ENCODE peak calls at places on chromosomes 12 and 14, in eight cellular contexts. One of them, this sample, is unnamed.
A peak's percentile ranks its signal among the peaks of the same experiment; 100 is the strongest.

GRCh38 chr12:117031843-117032592 is 67.2 kb downstream of the TESC start:
- DNase-seq in HCT116: no peak
- DNase-seq in osteoblast: no peak
- DNase-seq in stomach: peak; percentile 29
- DNase-seq in GM23248: no peak
- DNase-seq in colonic mucosa: no peak
- DNase-seq in uterus: peak; percentile 5
- DNase-seq in skeletal muscle cell: no peak
- DNase-seq in this sample: peak; percentile 28

GRCh38 chr12:21130998-21131397 is at the start of gene SLCO1B1:
- DNase-seq in stomach: no peak
- DNase-seq in colonic mucosa: no peak
- DNase-seq in uterus: no peak
- DNase-seq in HCT116: no peak
- DNase-seq in osteoblast: no peak
- DNase-seq in GM23248: no peak
- DNase-seq in skeletal muscle cell: no peak
- DNase-seq in this sample: no peak

GRCh38 chr12:78018146-78018910 is 187.6 kb downstream of the NAV3 start:
- DNase-seq in colonic mucosa: no peak
- DNase-seq in HCT116: no peak
- DNase-seq in skeletal muscle cell: no peak
- DNase-seq in osteoblast: no peak
- DNase-seq in stomach: no peak
- DNase-seq in uterus: no peak
- DNase-seq in GM23248: no peak
- DNase-seq in this sample: no peak

GRCh38 chr12:62834971-62835547 is 99.9 kb downstream of the PPM1H start:
- DNase-seq in HCT116: peak; percentile 24
- DNase-seq in stomach: no peak
- DNase-seq in colonic mucosa: no peak
- DNase-seq in osteoblast: no peak
- DNase-seq in GM23248: peak; percentile 67
- DNase-seq in skeletal muscle cell: no peak
- DNase-seq in uterus: peak; percentile 41
- DNase-seq in this sample: no peak

GRCh38 chr14:105660816-105661531 is 134.6 kb downstream of the TMEM121 start:
- DNase-seq in colonic mucosa: no peak
- DNase-seq in osteoblast: peak; percentile 60
- DNase-seq in GM23248: no peak
- DNase-seq in HCT116: no peak
- DNase-seq in stomach: no peak
- DNase-seq in uterus: no peak
- DNase-seq in skeletal muscle cell: no peak
- DNase-seq in this sample: no peak

GRCh38 chr12:89134213-89134770 is 218.0 kb downstream of the DUSP6 start:
- DNase-seq in colonic mucosa: no peak
- DNase-seq in GM23248: no peak
- DNase-seq in skeletal muscle cell: no peak
- DNase-seq in osteoblast: no peak
- DNase-seq in uterus: no peak
- DNase-seq in HCT116: peak; percentile 22
- DNase-seq in stomach: peak; percentile 28
- DNase-seq in this sample: peak; percentile 50

GRCh38 chr14:46490150-46490769 is 161.3 kb downstream of the RPL10L start:
- DNase-seq in GM23248: no peak
- DNase-seq in stomach: no peak
- DNase-seq in skeletal muscle cell: no peak
- DNase-seq in colonic mucosa: peak; percentile 18
- DNase-seq in osteoblast: no peak
- DNase-seq in uterus: no peak
- DNase-seq in HCT116: peak; percentile 12
- DNase-seq in this sample: peak; percentile 71

GRCh38 chr14:104512771-104513640 is 66.6 kb upstream of the C14orf180 start:
- DNase-seq in uterus: no peak
- DNase-seq in HCT116: no peak
- DNase-seq in GM23248: no peak
- DNase-seq in stomach: no peak
- DNase-seq in osteoblast: peak; percentile 43
- DNase-seq in colonic mucosa: no peak
- DNase-seq in skeletal muscle cell: no peak
- DNase-seq in this sample: peak; percentile 36

GRCh38 chr14:44912041-44912869 is 49.5 kb downstream of the KLHL28 start:
- DNase-seq in osteoblast: no peak
- DNase-seq in skeletal muscle cell: no peak
- DNase-seq in stomach: no peak
- DNase-seq in uterus: peak; percentile 19
- DNase-seq in colonic mucosa: no peak
- DNase-seq in GM23248: peak; percentile 36
- DNase-seq in HCT116: no peak
- DNase-seq in this sample: no peak

GRCh38 chr12:14664434-14665023 is 31.9 kb downstream of the GUCY2C start:
- DNase-seq in HCT116: peak; percentile 37
- DNase-seq in colonic mucosa: peak; percentile 56
- DNase-seq in skeletal muscle cell: peak; percentile 1
- DNase-seq in GM23248: peak; percentile 60
- DNase-seq in uterus: no peak
- DNase-seq in stomach: peak; percentile 30
- DNase-seq in osteoblast: peak; percentile 68
- DNase-seq in this sample: no peak

GRCh38 chr14:82419933-82420332 is 886.3 kb upstream of the SEL1L start:
- DNase-seq in skeletal muscle cell: no peak
- DNase-seq in HCT116: no peak
- DNase-seq in colonic mucosa: no peak
- DNase-seq in GM23248: no peak
- DNase-seq in uterus: no peak
- DNase-seq in osteoblast: no peak
- DNase-seq in stomach: no peak
- DNase-seq in this sample: no peak

GRCh38 chr12:92649511-92650227 is 53.1 kb upstream of the PLEKHG7 start:
- DNase-seq in osteoblast: peak; percentile 86
- DNase-seq in GM23248: peak; percentile 92
- DNase-seq in colonic mucosa: peak; percentile 67
- DNase-seq in HCT116: peak; percentile 76
- DNase-seq in uterus: peak; percentile 20
- DNase-seq in skeletal muscle cell: peak; percentile 71
- DNase-seq in stomach: peak; percentile 46
- DNase-seq in this sample: peak; percentile 88

GRCh38 chr14:97381309-97381708 is 584.1 kb downstream of the VRK1 start:
- DNase-seq in osteoblast: no peak
- DNase-seq in colonic mucosa: no peak
- DNase-seq in stomach: no peak
- DNase-seq in GM23248: no peak
- DNase-seq in skeletal muscle cell: no peak
- DNase-seq in HCT116: no peak
- DNase-seq in uterus: no peak
- DNase-seq in this sample: peak; percentile 25

GRCh38 chr12:45216983-45217485 is 1.1 kb downstream of the ANO6 start:
- DNase-seq in osteoblast: no peak
- DNase-seq in uterus: no peak
- DNase-seq in HCT116: no peak
- DNase-seq in GM23248: peak; percentile 47
- DNase-seq in skeletal muscle cell: no peak
- DNase-seq in stomach: no peak
- DNase-seq in colonic mucosa: no peak
- DNase-seq in this sample: no peak

DNA sequence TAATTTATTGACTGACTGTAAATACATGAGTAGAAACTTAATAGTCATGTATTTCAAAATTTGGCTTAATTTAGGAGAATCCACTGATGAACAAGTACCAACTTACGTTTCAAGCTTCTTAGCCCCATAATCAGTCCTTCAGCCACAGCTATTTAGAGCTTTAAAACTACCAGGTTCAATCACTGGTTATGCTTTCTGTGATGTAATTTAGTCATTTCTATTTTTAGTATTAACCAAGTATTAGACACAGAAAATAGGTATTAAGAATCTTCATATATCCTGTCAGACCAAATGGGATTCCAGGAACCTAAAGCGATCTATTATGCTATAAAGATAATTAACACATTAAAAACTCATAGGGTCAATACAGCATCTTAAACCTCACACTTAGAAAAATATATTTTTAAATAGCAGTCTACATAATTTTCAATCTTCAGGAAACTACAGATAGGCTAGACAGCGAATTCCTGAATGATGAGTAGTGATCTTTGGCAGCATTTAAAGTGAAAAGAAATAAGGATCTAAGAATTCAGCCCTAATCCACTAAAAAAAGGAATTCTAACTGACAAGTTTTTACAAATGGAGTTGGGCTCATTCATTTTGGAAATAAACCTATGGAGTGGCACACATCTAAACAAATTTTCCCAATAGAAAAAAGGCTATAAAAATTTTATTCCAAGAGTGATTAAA is 51.5 kb downstream of the ZC3H14 start:
- DNase-seq in colonic mucosa: no peak
- DNase-seq in uterus: no peak
- DNase-seq in GM23248: peak; percentile 71
- DNase-seq in stomach: no peak
- DNase-seq in HCT116: no peak
- DNase-seq in skeletal muscle cell: peak; percentile 12
- DNase-seq in osteoblast: no peak
- DNase-seq in this sample: no peak
- H3K4me3 ChIP-seq in colonic mucosa: no peak overlapping the region
- H3K4me3 ChIP-seq in uterus: no peak overlapping the region
- H3K4me3 ChIP-seq in GM23248: peak overlapping the region; percentile 13
- H3K4me3 ChIP-seq in stomach: no peak overlapping the region
- H3K4me3 ChIP-seq in HCT116: no peak overlapping the region
- H3K4me3 ChIP-seq in skeletal muscle cell: no peak overlapping the region
- H3K4me3 ChIP-seq in osteoblast: no peak overlapping the region
- H3K4me3 ChIP-seq in this sample: no peak overlapping the region

GRCh38 chr12:95380997-95381786 is 92.8 kb upstream of the METAP2 start:
- DNase-seq in HCT116: no peak
- DNase-seq in osteoblast: peak; percentile 69
- DNase-seq in uterus: no peak
- DNase-seq in stomach: no peak
- DNase-seq in GM23248: peak; percentile 41
- DNase-seq in skeletal muscle cell: no peak
- DNase-seq in colonic mucosa: no peak
- DNase-seq in this sample: no peak

GRCh38 chr12:95385246-95385645 is 88.7 kb upstream of the METAP2 start:
- DNase-seq in stomach: no peak
- DNase-seq in GM23248: peak; percentile 57
- DNase-seq in colonic mucosa: no peak
- DNase-seq in HCT116: no peak
- DNase-seq in osteoblast: peak; percentile 60
- DNase-seq in skeletal muscle cell: peak; percentile 67
- DNase-seq in uterus: peak; percentile 22
- DNase-seq in this sample: no peak

GRCh38 chr12:95384785-95385184 is 89.2 kb upstream of the METAP2 start:
- DNase-seq in osteoblast: no peak
- DNase-seq in uterus: no peak
- DNase-seq in HCT116: no peak
- DNase-seq in skeletal muscle cell: no peak
- DNase-seq in colonic mucosa: no peak
- DNase-seq in GM23248: no peak
- DNase-seq in stomach: no peak
- DNase-seq in this sample: no peak

GRCh38 chr12:95386056-95386455 is 87.9 kb upstream of the METAP2 start:
- DNase-seq in uterus: no peak
- DNase-seq in stomach: no peak
- DNase-seq in HCT116: no peak
- DNase-seq in osteoblast: no peak
- DNase-seq in GM23248: peak; percentile 57
- DNase-seq in skeletal muscle cell: no peak
- DNase-seq in colonic mucosa: no peak
- DNase-seq in this sample: no peak

DNA sequence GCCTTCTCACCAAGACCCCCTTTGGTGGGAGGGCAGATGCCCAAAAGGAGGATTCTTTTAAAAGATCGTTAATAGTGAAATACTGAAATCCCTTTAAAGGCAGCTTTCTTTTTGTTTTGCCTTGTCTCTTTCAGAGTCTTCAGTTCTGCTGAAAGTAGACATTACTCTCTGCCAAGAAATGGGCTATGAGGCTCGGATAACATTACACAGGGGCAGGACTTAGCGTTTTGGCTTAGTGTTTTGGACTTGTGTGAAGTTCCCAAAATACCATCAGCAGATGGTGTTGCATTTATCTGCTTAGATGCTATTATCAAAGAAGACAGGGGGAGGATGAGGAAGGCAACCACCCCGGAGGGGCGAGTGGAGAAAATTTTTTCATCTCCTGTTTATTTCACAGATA is 88.3 kb upstream of the METAP2 start:
- DNase-seq in uterus: no peak
- DNase-seq in HCT116: no peak
- DNase-seq in colonic mucosa: no peak
- DNase-seq in osteoblast: peak; percentile 76
- DNase-seq in skeletal muscle cell: peak; percentile 38
- DNase-seq in stomach: no peak
- DNase-seq in GM23248: peak; percentile 62
- DNase-seq in this sample: no peak
- H3K4me3 ChIP-seq in uterus: peak overlapping the region; percentile 44
- H3K4me3 ChIP-seq in HCT116: no peak overlapping the region
- H3K4me3 ChIP-seq in colonic mucosa: no peak overlapping the region
- H3K4me3 ChIP-seq in osteoblast: peak overlapping the region; percentile 76
- H3K4me3 ChIP-seq in skeletal muscle cell: peak overlapping the region; percentile 39
- H3K4me3 ChIP-seq in stomach: peak overlapping the region; percentile 29
- H3K4me3 ChIP-seq in GM23248: peak overlapping the region; percentile 66
- H3K4me3 ChIP-seq in this sample: no peak overlapping the region

DNA sequence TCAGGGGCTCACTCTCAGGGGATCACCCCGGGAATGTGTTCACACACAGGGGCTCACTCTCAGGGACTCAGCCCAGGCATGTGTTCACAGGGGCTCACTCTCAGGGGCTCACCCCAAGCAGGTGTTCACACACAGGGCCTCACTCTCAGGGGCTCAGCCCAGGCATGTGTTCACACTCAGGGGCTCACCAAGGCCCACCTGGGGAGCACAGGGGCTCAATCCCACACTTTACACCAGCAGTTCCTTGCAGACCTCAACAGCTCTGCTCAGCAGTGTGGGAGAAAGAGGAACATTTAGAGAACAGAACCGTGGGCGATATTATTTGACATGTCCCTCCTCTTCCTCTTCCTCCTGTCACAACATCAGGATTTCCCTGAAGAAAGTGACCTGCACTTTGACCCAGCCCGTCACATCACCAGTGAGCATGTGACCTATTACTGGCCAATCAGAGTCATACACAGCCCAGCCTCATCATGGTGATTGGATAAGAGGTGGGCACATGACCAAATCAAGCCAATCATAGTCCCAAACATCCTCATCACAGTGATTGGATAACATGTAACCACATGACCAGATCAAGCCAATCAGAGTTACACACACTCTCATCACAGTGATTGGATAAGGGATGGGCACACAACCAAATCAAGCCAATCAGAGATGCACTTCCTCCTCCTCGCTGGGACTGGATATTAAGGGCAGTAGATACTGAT is 359.4 kb upstream of the SFSWAP start:
- DNase-seq in colonic mucosa: no peak
- DNase-seq in GM23248: no peak
- DNase-seq in osteoblast: no peak
- DNase-seq in stomach: no peak
- DNase-seq in uterus: no peak
- DNase-seq in skeletal muscle cell: no peak
- DNase-seq in HCT116: peak; percentile 21
- DNase-seq in this sample: peak; percentile 40
- H3K4me3 ChIP-seq in colonic mucosa: no peak overlapping the region
- H3K4me3 ChIP-seq in GM23248: no peak overlapping the region
- H3K4me3 ChIP-seq in osteoblast: no peak overlapping the region
- H3K4me3 ChIP-seq in stomach: no peak overlapping the region
- H3K4me3 ChIP-seq in uterus: no peak overlapping the region
- H3K4me3 ChIP-seq in skeletal muscle cell: no peak overlapping the region
- H3K4me3 ChIP-seq in HCT116: no peak overlapping the region
- H3K4me3 ChIP-seq in this sample: no peak overlapping the region

GRCh38 chr12:129064201-129064881 is 211.1 kb downstream of the GLT1D1 start:
- DNase-seq in osteoblast: no peak
- DNase-seq in GM23248: no peak
- DNase-seq in colonic mucosa: no peak
- DNase-seq in uterus: no peak
- DNase-seq in skeletal muscle cell: no peak
- DNase-seq in HCT116: no peak
- DNase-seq in stomach: no peak
- DNase-seq in this sample: no peak
- H3K4me3 ChIP-seq in osteoblast: no peak overlapping the region
- H3K4me3 ChIP-seq in GM23248: no peak overlapping the region
- H3K4me3 ChIP-seq in colonic mucosa: no peak overlapping the region
- H3K4me3 ChIP-seq in uterus: no peak overlapping the region
- H3K4me3 ChIP-seq in skeletal muscle cell: no peak overlapping the region
- H3K4me3 ChIP-seq in HCT116: no peak overlapping the region
- H3K4me3 ChIP-seq in stomach: no peak overlapping the region
- H3K4me3 ChIP-seq in this sample: no peak overlapping the region